ENCODE peak calls at places on chromosomes 3 and 15, in four cellular contexts. K is naive thymus-derived CD8-positive, alpha-beta T cell; I is NCI-H2081; D is epithelial cell of prostate. U is an unnamed sample.
A peak's percentile ranks its signal among the peaks of the same experiment; 100 is the strongest.

GRCh38 chr15:46786886-46787285 is 930.4 kb upstream of the SEMA6D start:
- DNase-seq in K (no peak), I (peak; percentile 40), D (no peak), U (no peak)

GRCh38 chr15:92801774-92802464 is 98.2 kb upstream of the CHD2 start:
- DNase-seq in K (no peak), I (no peak), D (no peak), U (peak; percentile 98)

GRCh38 chr15:29539736-29540135 is 270.1 kb upstream of the NSMCE3 start:
- DNase-seq in K (no peak), I (no peak), D (no peak), U (no peak)

GRCh38 chr3:3170998-3171397 is 8.5 kb downstream of the CRBN start:
- DNase-seq in K (no peak), I (no peak), D (no peak), U (no peak)

GRCh38 chr3:163587342-163587741 is 1491.0 kb downstream of the SI start:
- DNase-seq in K (no peak), I (no peak), D (no peak), U (no peak)

GRCh38 chr3:10977864-10978510 is 14.6 kb upstream of the SLC6A1 start:
- DNase-seq in K (no peak), I (no peak), D (no peak), U (no peak)

GRCh38 chr3:79564192-79564591 is 203.6 kb downstream of the ROBO1 start:
- DNase-seq in K (no peak), I (no peak), D (no peak), U (no peak)

GRCh38 chr3:32934150-32934742 is 17.2 kb upstream of the CCR4 start:
- DNase-seq in K (peak; percentile 3), I (no peak), D (no peak), U (no peak)

GRCh38 chr15:41970456-41970855 is 1.9 kb downstream of the EHD4 start:
- DNase-seq in K (no peak), I (no peak), D (no peak), U (no peak)

GRCh38 chr3:161475905-161476304 is 20.7 kb upstream of the OTOL1 start:
- DNase-seq in K (no peak), I (no peak), D (peak; percentile 54), U (peak; percentile 31)

GRCh38 chr3:12154151-12154550 is 4.6 kb downstream of the TIMP4 start:
- DNase-seq in K (no peak), I (no peak), D (no peak), U (no peak)

GRCh38 chr3:111577798-111578685 is 17.1 kb downstream of the ZBED2 start:
- DNase-seq in K (no peak), I (no peak), D (peak; percentile 43), U (no peak)

GRCh38 chr3:153180860-153181372 is 18.9 kb downstream of the RAP2B start:
- DNase-seq in K (no peak), I (no peak), D (no peak), U (no peak)

GRCh38 chr3:65729553-65729952 is 309.2 kb downstream of the MAGI1 start:
- DNase-seq in K (no peak), I (no peak), D (no peak), U (no peak)

GRCh38 chr3:155329513-155330048 is 36.1 kb upstream of the STRIT1 start:
- DNase-seq in K (no peak), I (no peak), D (no peak), U (no peak)

GRCh38 chr3:170154569-170155143 is 26.9 kb downstream of the PHC3 start:
- DNase-seq in K (no peak), I (no peak), D (no peak), U (no peak)

GRCh38 chr3:17258823-17259436 is 374.2 kb downstream of the PLCL2 start:
- DNase-seq in K (peak; percentile 5), I (peak; percentile 50), D (no peak), U (no peak)

GRCh38 chr3:23219117-23219516 is 16.0 kb downstream of the UBE2E2 start:
- DNase-seq in K (no peak), I (no peak), D (no peak), U (no peak)

GRCh38 chr3:194058189-194058571 is 77.8 kb upstream of the HES1 start:
- DNase-seq in K (peak; percentile 9), I (no peak), D (no peak), U (no peak)

GRCh38 chr3:64167346-64167745 is 57.9 kb downstream of the PRICKLE2 start:
- DNase-seq in K (no peak), I (no peak), D (no peak), U (peak; percentile 89)

GRCh38 chr15:36106640-36107335 is 472.6 kb upstream of the CDIN1 start:
- DNase-seq in K (no peak), I (peak; percentile 25), D (no peak), U (no peak)

GRCh38 chr3:8817486-8817885 is 48.1 kb upstream of the OXTR start:
- DNase-seq in K (no peak), I (no peak), D (no peak), U (no peak)

GRCh38 chr3:170128977-170129431 is 52.5 kb downstream of the PHC3 start:
- DNase-seq in K (no peak), I (no peak), D (peak; percentile 10), U (peak; percentile 38)

GRCh38 chr3:64666171-64666581 is 21.6 kb downstream of the ADAMTS9 start:
- DNase-seq in K (no peak), I (no peak), D (no peak), U (peak; percentile 42)

GRCh38 chr3:134251731-134252391 is 1.2 kb upstream of the RYK start:
- DNase-seq in K (no peak), I (no peak), D (no peak), U (no peak)

GRCh38 chr15:67109141-67110034 is 44.0 kb downstream of the SMAD3 start:
- DNase-seq in K (peak; percentile 53), I (no peak), D (no peak), U (no peak)

GRCh38 chr3:49132437-49133225 is at the start of gene LAMB2:
- DNase-seq in K (no peak), I (peak; percentile 41), D (no peak), U (peak; percentile 30)

GRCh38 chr3:10338591-10339369 is 17.9 kb upstream of the SEC13 start:
- DNase-seq in K (no peak), I (no peak), D (no peak), U (no peak)

GRCh38 chr3:134609821-134610454 is 40.9 kb downstream of the KY start:
- DNase-seq in K (no peak), I (no peak), D (no peak), U (no peak)

GRCh38 chr3:50620420-50620819 is 3.5 kb downstream of the MAPKAPK3 start:
- DNase-seq in K (no peak), I (no peak), D (no peak), U (no peak)

GRCh38 chr15:90588427-90588826 is 58.7 kb downstream of the CRTC3 start:
- DNase-seq in K (no peak), I (no peak), D (no peak), U (no peak)

GRCh38 chr15:80950291-80951078 is 39.1 kb downstream of the MESD start:
- DNase-seq in K (no peak), I (no peak), D (no peak), U (no peak)

GRCh38 chr3:119125742-119126507 is 20.0 kb upstream of the TEX55 start:
- DNase-seq in K (no peak), I (no peak), D (no peak), U (no peak)

GRCh38 chr3:41317718-41318117 is 118.4 kb downstream of the CTNNB1 start:
- DNase-seq in K (no peak), I (no peak), D (no peak), U (peak; percentile 22)

GRCh38 chr15:92608866-92609700 is 46.5 kb downstream of the FAM174B start:
- DNase-seq in K (no peak), I (no peak), D (no peak), U (no peak)